ENCODE peak calls at places on chromosomes 2 and 18, in four cellular contexts. R is Caco-2, U is cardiac muscle cell, G is brain microvascular endothelial cell. V is an unnamed sample.

GRCh38 chr18:5628512-5629255 is 84.9 kb upstream of the EPB41L3 start:
- DNase-seq in G (no peak), R (peak), U (peak), V (no peak)

GRCh38 chr2:18505703-18506341 is 54.6 kb downstream of the RDH14 start:
- DNase-seq in G (no peak), U (no peak), R (no peak), V (no peak)

GRCh38 chr2:232587527-232587926 is 37.0 kb downstream of the EIF4E2 start:
- DNase-seq in R (no peak), G (no peak), U (no peak), V (no peak)

GRCh38 chr2:235238537-235238936 is 255.3 kb upstream of the AGAP1 start:
- DNase-seq in G (no peak), R (no peak), U (no peak), V (no peak)

GRCh38 chr2:239780236-239780997 is 244.7 kb downstream of the NDUFA10 start:
- DNase-seq in U (no peak), R (no peak), G (no peak), V (no peak)

GRCh38 chr18:77146249-77147080 is 13.9 kb upstream of the MBP start:
- DNase-seq in R (no peak), U (no peak), G (no peak), V (no peak)

GRCh38 chr2:231527091-231527395 is 3.2 kb downstream of the NMUR1 start:
- DNase-seq in R (no peak), U (no peak), G (no peak), V (no peak)

GRCh38 chr2:48065096-48065495 is 158.8 kb upstream of the FBXO11 start:
- DNase-seq in G (no peak), R (no peak), U (no peak), V (no peak)

GRCh38 chr18:58867281-58867961 is 2.7 kb downstream of the ZNF532 start:
- DNase-seq in R (no peak), G (no peak), U (no peak), V (no peak)

GRCh38 chr2:11698009-11698922 is 28.3 kb upstream of the NTSR2 start:
- DNase-seq in U (peak), G (peak), R (no peak), V (no peak)

GRCh38 chr2:229313591-229313990 is 42.5 kb upstream of the PID1 start:
- DNase-seq in U (no peak), G (peak), R (no peak), V (no peak)

GRCh38 chr2:106969777-106970176 is 83.8 kb upstream of the ST6GAL2 start:
- DNase-seq in U (no peak), G (no peak), R (no peak), V (no peak)

GRCh38 chr2:176158306-176158643 is 1.2 kb downstream of the HOXD3 start:
- DNase-seq in G (no peak), U (no peak), R (no peak), V (no peak)

GRCh38 chr18:58838165-58838860 is 26.4 kb upstream of the ZNF532 start:
- DNase-seq in R (no peak), U (no peak), G (no peak), V (no peak)

GRCh38 chr2:83665894-83666293 is 793.2 kb downstream of the SUCLG1 start:
- DNase-seq in U (no peak), G (no peak), R (no peak), V (no peak)

GRCh38 chr2:171763602-171764001 is 76.3 kb downstream of the DYNC1I2 start:
- DNase-seq in R (no peak), U (no peak), G (peak), V (no peak)

GRCh38 chr18:56890632-56891031 is 239.5 kb downstream of the WDR7 start:
- DNase-seq in U (no peak), R (no peak), G (peak), V (no peak)

GRCh38 chr18:2910261-2910660 is 63.5 kb downstream of the EMILIN2 start:
- DNase-seq in R (no peak), U (no peak), G (no peak), V (no peak)

GRCh38 chr2:200741468-200742202 is 70.1 kb upstream of the BZW1 start:
- DNase-seq in G (no peak), R (peak), U (no peak), V (no peak)
- H3K4me3 ChIP-seq in G (no peak), R (no peak), U (no peak), V (no peak)

GRCh38 chr2:109260886-109261700 is 132.1 kb downstream of the SH3RF3 start:
- DNase-seq in R (no peak), G (no peak), U (peak), V (peak)
- TF ChIP-seq CTCF in R (peak), G (peak), U (peak), V (peak)

GRCh38 chr2:159617080-159617479 is 732 bp upstream of the BAZ2B start:
- DNase-seq in G (no peak), R (no peak), U (no peak), V (no peak)
- H3K4me3 ChIP-seq in G (peak), R (peak), U (peak), V (no peak)

DNA sequence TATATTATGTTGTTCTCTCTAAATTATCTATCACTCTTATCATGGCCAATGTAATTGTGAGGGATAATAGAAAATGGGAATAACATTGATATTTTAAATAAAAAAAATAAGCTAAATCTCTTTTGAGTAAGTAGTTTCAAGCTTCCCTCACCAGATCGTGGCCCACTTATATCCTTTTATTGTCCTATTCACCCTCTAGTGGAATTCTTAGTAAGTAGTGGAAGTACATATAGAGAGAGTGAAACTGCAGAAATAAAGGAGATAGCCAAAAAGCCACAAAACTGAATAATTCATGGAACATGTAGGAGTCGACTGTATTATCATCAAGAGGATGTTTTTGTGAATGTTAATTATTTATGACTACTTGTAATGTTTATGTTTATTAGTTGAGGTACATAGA is 66.1 kb upstream of the DTNA start:
- DNase-seq in G (no peak), R (no peak), U (no peak), V (no peak)
- TF ChIP-seq CTCF in G (peak), R (no peak), U (peak), V (no peak)

GRCh38 chr2:26970244-26970927 is at the start of gene MAPRE3:
- DNase-seq in U (peak), G (peak), R (peak), V (peak)
- H3K4me3 ChIP-seq in U (peak), G (peak), R (peak), V (peak)

DNA sequence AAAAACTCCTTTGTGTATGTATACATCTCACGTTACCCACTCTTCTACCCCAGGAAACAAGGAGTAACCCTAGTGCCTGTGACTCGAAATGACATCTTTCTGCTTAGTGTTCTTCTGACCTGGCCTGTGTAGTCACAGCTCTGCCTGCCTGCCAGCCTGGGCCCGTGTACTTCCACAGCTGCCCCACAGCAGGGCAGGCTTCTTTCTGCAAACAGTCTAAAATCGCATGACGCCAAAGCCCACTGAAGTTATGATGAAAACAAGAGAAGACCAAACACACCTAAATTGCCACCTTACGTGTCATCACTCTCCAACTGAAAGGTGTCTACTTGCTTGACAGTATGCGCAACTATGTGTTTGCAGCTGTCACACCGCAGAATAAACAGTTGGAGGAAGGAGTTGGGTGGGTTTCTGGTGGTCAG is 1.5 kb downstream of the GAREM1 start:
- DNase-seq in R (no peak), U (peak), G (peak), V (no peak)
- TF ChIP-seq CTCF in R (no peak), U (peak), G (peak), V (no peak)

DNA sequence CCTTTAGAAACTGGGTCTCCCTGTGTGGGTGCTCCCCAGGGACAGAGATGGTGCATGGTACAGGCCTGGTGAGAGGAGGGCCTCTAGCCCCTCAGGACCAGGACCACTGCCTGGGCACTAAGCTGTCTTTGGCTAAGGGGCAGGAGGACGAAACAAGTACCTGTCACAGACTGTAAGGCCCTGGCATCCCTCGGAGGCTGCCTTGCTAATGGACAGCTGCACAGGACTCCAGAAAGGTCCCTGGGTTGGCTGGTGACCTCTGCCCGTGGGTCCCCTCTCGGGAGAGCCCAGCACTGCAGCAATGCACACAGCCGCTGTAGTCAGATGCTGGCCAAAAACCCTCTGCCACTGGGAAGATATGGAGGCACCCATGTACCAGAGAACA is 14.3 kb downstream of the HS6ST1 start:
- DNase-seq in R (no peak), G (no peak), U (no peak), V (no peak)
- H3K4me3 ChIP-seq in R (no peak), G (no peak), U (no peak), V (no peak)

GRCh38 chr2:169673106-169673505 is 21.1 kb downstream of the CFAP210 start:
- DNase-seq in U (no peak), R (no peak), G (no peak), V (no peak)

GRCh38 chr2:169673921-169674320 is 20.3 kb downstream of the CFAP210 start:
- DNase-seq in G (no peak), R (no peak), U (no peak), V (no peak)

GRCh38 chr2:169676850-169677249 is 17.4 kb downstream of the CFAP210 start:
- DNase-seq in R (no peak), G (no peak), U (no peak), V (no peak)

GRCh38 chr2:169672403-169672802 is 21.8 kb downstream of the CFAP210 start:
- DNase-seq in R (no peak), G (no peak), U (no peak), V (no peak)

GRCh38 chr2:169676357-169676756 is 17.8 kb downstream of the CFAP210 start:
- DNase-seq in U (no peak), R (no peak), G (no peak), V (no peak)
- TF ChIP-seq CTCF in U (peak), R (peak), G (peak), V (peak)

V was measured in GM12865.